ENCODE peak calls at places on chromosomes 11 and 22, in four cellular contexts. One of them, this sample, is unnamed.
A peak's percentile ranks its signal among the peaks of the same experiment; 100 is the strongest.

GRCh38 chr22:39174498-39175120 is 22.1 kb upstream of the CBX7 start:
- DNase-seq in right lobe of liver: peak; percentile 73
- DNase-seq in chondrocyte: peak; percentile 88
- DNase-seq in coronary artery: peak; percentile 84
- DNase-seq in this sample: peak; percentile 26

GRCh38 chr11:95375881-95376280 is 144.9 kb upstream of the SESN3 start:
- DNase-seq in right lobe of liver: no peak
- DNase-seq in coronary artery: no peak
- DNase-seq in chondrocyte: no peak
- DNase-seq in this sample: peak; percentile 74

GRCh38 chr11:103091024-103091423 is 936 bp downstream of the DCUN1D5 start:
- DNase-seq in chondrocyte: no peak
- DNase-seq in right lobe of liver: no peak
- DNase-seq in coronary artery: no peak
- DNase-seq in this sample: no peak

GRCh38 chr11:44861829-44862545 is 88.7 kb downstream of the TP53I11 start:
- DNase-seq in coronary artery: peak; percentile 85
- DNase-seq in right lobe of liver: no peak
- DNase-seq in chondrocyte: no peak
- DNase-seq in this sample: peak; percentile 97

GRCh38 chr11:118056806-118057205 is 20.1 kb upstream of the TMPRSS4 start:
- DNase-seq in coronary artery: peak; percentile 55
- DNase-seq in right lobe of liver: peak; percentile 31
- DNase-seq in chondrocyte: no peak
- DNase-seq in this sample: no peak

GRCh38 chr11:17208257-17208999 is 642 bp upstream of the PIK3C2A start:
- DNase-seq in chondrocyte: no peak
- DNase-seq in right lobe of liver: no peak
- DNase-seq in coronary artery: no peak
- DNase-seq in this sample: no peak

GRCh38 chr11:95076416-95076815 is 9.7 kb downstream of the SRSF8 start:
- DNase-seq in coronary artery: no peak
- DNase-seq in right lobe of liver: no peak
- DNase-seq in chondrocyte: no peak
- DNase-seq in this sample: peak; percentile 67

GRCh38 chr22:19177164-19178064 is 1.1 kb downstream of the SLC25A1 start:
- DNase-seq in coronary artery: no peak
- DNase-seq in chondrocyte: peak; percentile 90
- DNase-seq in right lobe of liver: peak; percentile 76
- DNase-seq in this sample: no peak

GRCh38 chr22:20792221-20792965 is 18.5 kb downstream of the SERPIND1 start:
- DNase-seq in coronary artery: no peak
- DNase-seq in chondrocyte: no peak
- DNase-seq in right lobe of liver: no peak
- DNase-seq in this sample: no peak

GRCh38 chr11:69841859-69842698 is 22.9 kb upstream of the FGF3 start:
- DNase-seq in chondrocyte: no peak
- DNase-seq in right lobe of liver: no peak
- DNase-seq in coronary artery: no peak
- DNase-seq in this sample: no peak

GRCh38 chr22:39980635-39981034 is 14.1 kb upstream of the FAM83F start:
- DNase-seq in chondrocyte: no peak
- DNase-seq in coronary artery: no peak
- DNase-seq in right lobe of liver: no peak
- DNase-seq in this sample: no peak

GRCh38 chr11:79329561-79329960 is 111.3 kb downstream of the TENM4 start:
- DNase-seq in chondrocyte: no peak
- DNase-seq in right lobe of liver: no peak
- DNase-seq in coronary artery: no peak
- DNase-seq in this sample: no peak

GRCh38 chr11:100684101-100685065 is 2.7 kb upstream of the ARHGAP42 start:
- DNase-seq in chondrocyte: no peak
- DNase-seq in right lobe of liver: no peak
- DNase-seq in coronary artery: no peak
- DNase-seq in this sample: no peak

GRCh38 chr11:8070417-8071101 is 10.5 kb upstream of the TUB start:
- DNase-seq in coronary artery: peak; percentile 21
- DNase-seq in chondrocyte: no peak
- DNase-seq in right lobe of liver: peak; percentile 23
- DNase-seq in this sample: no peak

GRCh38 chr11:68136866-68137265 is 15.7 kb upstream of the CHKA start:
- DNase-seq in coronary artery: no peak
- DNase-seq in right lobe of liver: no peak
- DNase-seq in chondrocyte: no peak
- DNase-seq in this sample: no peak

GRCh38 chr11:67983916-67984315 is 20.0 kb downstream of the UNC93B1 start:
- DNase-seq in coronary artery: no peak
- DNase-seq in right lobe of liver: no peak
- DNase-seq in chondrocyte: no peak
- DNase-seq in this sample: no peak

GRCh38 chr11:9176136-9176535 is 84.7 kb upstream of the SCUBE2 start:
- DNase-seq in chondrocyte: no peak
- DNase-seq in right lobe of liver: no peak
- DNase-seq in coronary artery: no peak
- DNase-seq in this sample: no peak

GRCh38 chr11:47858169-47858543 is 10.0 kb upstream of the NUP160 start:
- DNase-seq in coronary artery: no peak
- DNase-seq in right lobe of liver: no peak
- DNase-seq in chondrocyte: no peak
- DNase-seq in this sample: no peak

GRCh38 chr11:27150098-27150497 is 109.5 kb downstream of the BBOX1 start:
- DNase-seq in chondrocyte: no peak
- DNase-seq in right lobe of liver: no peak
- DNase-seq in coronary artery: no peak
- DNase-seq in this sample: no peak

GRCh38 chr22:48702573-48703264 is 1125.0 kb downstream of the BRD1 start:
- DNase-seq in coronary artery: no peak
- DNase-seq in chondrocyte: no peak
- DNase-seq in right lobe of liver: peak; percentile 57
- DNase-seq in this sample: no peak

GRCh38 chr11:94769897-94770296 is 1.7 kb downstream of the AMOTL1 start:
- DNase-seq in chondrocyte: no peak
- DNase-seq in right lobe of liver: no peak
- DNase-seq in coronary artery: no peak
- DNase-seq in this sample: no peak

GRCh38 chr11:68146704-68147474 is 25.7 kb upstream of the CHKA start:
- DNase-seq in coronary artery: no peak
- DNase-seq in chondrocyte: no peak
- DNase-seq in right lobe of liver: peak; percentile 93
- DNase-seq in this sample: no peak

GRCh38 chr11:82754410-82754809 is 20.7 kb upstream of the FAM181B start:
- DNase-seq in chondrocyte: no peak
- DNase-seq in coronary artery: no peak
- DNase-seq in right lobe of liver: no peak
- DNase-seq in this sample: no peak

GRCh38 chr11:87437133-87437843 is 399.6 kb downstream of the TMEM135 start:
- DNase-seq in coronary artery: no peak
- DNase-seq in chondrocyte: no peak
- DNase-seq in right lobe of liver: no peak
- DNase-seq in this sample: no peak

GRCh38 chr11:104653011-104653806 is 245.1 kb downstream of the CASP12 start:
- DNase-seq in right lobe of liver: no peak
- DNase-seq in coronary artery: no peak
- DNase-seq in chondrocyte: no peak
- DNase-seq in this sample: no peak

GRCh38 chr11:79269923-79270322 is 170.9 kb downstream of the TENM4 start:
- DNase-seq in right lobe of liver: no peak
- DNase-seq in chondrocyte: no peak
- DNase-seq in coronary artery: no peak
- DNase-seq in this sample: no peak

GRCh38 chr11:121889931-121890330 is 226.1 kb downstream of the BLID start:
- DNase-seq in coronary artery: no peak
- DNase-seq in right lobe of liver: no peak
- DNase-seq in chondrocyte: no peak
- DNase-seq in this sample: no peak

GRCh38 chr11:103453901-103454300 is 344.7 kb downstream of the DYNC2H1 start:
- DNase-seq in coronary artery: no peak
- DNase-seq in chondrocyte: no peak
- DNase-seq in right lobe of liver: no peak
- DNase-seq in this sample: no peak

GRCh38 chr11:17129003-17129402 is 51.5 kb upstream of the RPS13 start:
- DNase-seq in right lobe of liver: no peak
- DNase-seq in chondrocyte: no peak
- DNase-seq in coronary artery: no peak
- DNase-seq in this sample: no peak

GRCh38 chr11:55793321-55793720 is 2.0 kb upstream of the OR5D14 start:
- DNase-seq in chondrocyte: no peak
- DNase-seq in right lobe of liver: no peak
- DNase-seq in coronary artery: no peak
- DNase-seq in this sample: no peak

GRCh38 chr22:22109693-22110466 is 127.3 kb upstream of the TOP3B start:
- DNase-seq in chondrocyte: no peak
- DNase-seq in coronary artery: no peak
- DNase-seq in right lobe of liver: no peak
- DNase-seq in this sample: no peak

GRCh38 chr11:28209906-28210305 is 101.7 kb downstream of the METTL15 start:
- DNase-seq in coronary artery: no peak
- DNase-seq in right lobe of liver: no peak
- DNase-seq in chondrocyte: no peak
- DNase-seq in this sample: no peak

GRCh38 chr22:19884954-19885751 is 30.5 kb upstream of the GNB1L start:
- DNase-seq in coronary artery: no peak
- DNase-seq in right lobe of liver: no peak
- DNase-seq in chondrocyte: peak; percentile 86
- DNase-seq in this sample: no peak

GRCh38 chr22:43630451-43630850 is 181.7 kb downstream of the EFCAB6 start:
- DNase-seq in right lobe of liver: no peak
- DNase-seq in chondrocyte: no peak
- DNase-seq in coronary artery: no peak
- DNase-seq in this sample: no peak

GRCh38 chr22:45224988-45225731 is 15.5 kb downstream of the KIAA0930 start:
- DNase-seq in chondrocyte: no peak
- DNase-seq in right lobe of liver: no peak
- DNase-seq in coronary artery: no peak
- DNase-seq in this sample: no peak

GRCh38 chr22:31093090-31093850 is 12.2 kb downstream of the SMTN start:
- DNase-seq in coronary artery: peak; percentile 89
- DNase-seq in right lobe of liver: no peak
- DNase-seq in chondrocyte: no peak
- DNase-seq in this sample: no peak

DNA sequence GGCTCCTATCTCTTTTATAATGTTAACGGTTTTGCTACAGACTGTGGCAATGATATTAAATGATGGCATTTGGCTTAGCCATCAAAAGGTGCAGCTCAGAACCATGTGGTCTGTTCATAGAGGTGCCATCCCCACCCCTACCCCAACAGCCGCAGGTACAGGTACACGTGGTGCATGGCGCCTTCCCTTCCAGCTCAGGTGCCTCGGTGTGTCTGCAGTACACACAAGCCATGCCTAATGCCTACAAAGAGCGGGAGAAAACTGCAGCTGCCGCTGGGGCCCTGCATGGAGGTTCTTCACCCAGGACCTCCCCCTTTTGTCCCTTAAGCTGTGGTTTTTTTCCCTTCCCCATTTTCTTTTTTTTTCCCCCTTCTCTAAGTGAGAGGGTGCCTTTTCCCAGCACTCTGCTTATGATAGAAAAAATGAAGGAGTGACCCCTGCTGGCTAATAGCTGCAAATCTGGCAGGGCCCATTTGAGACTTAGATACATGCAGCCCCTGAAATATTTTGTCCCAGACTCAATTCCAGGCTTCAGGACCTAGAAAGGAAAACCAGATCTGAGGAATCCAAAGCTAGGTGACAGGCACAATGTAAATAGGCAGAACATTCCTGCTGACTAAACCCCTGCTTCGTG is 6.5 kb downstream of the OR52M1 start:
- DNase-seq in chondrocyte: no peak
- DNase-seq in right lobe of liver: no peak
- DNase-seq in coronary artery: no peak
- DNase-seq in this sample: no peak
- TF ChIP-seq CTCF in chondrocyte: peak; percentile 33
- TF ChIP-seq CTCF in right lobe of liver: peak; percentile 49
- TF ChIP-seq CTCF in coronary artery: no peak
- TF ChIP-seq CTCF in this sample: no peak

DNA sequence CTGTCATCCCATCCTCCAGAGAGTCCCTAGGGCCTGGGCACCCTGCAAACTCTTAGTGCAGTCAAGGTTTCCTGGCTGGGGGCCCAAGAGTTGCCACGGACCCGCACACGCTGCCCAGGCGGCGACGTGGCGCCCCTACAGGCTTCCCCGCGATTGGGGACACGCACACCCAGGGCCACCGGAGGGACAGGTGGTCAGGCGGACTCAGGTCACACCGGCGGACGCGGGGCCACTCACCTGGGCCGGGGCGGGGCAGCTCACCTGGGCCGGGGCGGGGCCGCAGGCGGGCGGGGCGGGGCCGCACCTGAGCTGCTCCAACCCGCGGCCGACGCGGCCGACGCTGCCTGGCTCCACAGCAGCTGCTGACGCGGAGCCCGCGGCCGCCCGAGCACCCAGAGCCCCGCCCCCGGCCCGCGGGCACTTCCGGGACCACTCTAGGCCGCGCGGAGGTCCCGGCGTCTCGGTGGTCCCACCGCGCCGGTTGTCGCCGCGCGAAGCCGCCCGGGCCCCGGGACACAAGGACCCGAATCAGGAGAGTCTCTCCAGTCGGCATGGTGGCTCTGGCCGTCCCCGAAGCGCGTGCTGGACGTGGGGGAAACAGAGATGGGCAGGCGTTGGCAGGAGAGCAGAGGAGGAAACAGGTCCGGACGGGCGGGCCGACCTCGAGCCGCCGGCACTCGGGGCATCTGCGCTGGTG is at the start of gene ZNF70:
- DNase-seq in chondrocyte: peak; percentile 87
- DNase-seq in right lobe of liver: peak; percentile 88
- DNase-seq in coronary artery: peak; percentile 85
- DNase-seq in this sample: no peak
- TF ChIP-seq CTCF in chondrocyte: peak; percentile 62
- TF ChIP-seq CTCF in right lobe of liver: no peak
- TF ChIP-seq CTCF in coronary artery: no peak
- TF ChIP-seq CTCF in this sample: peak; percentile 37

DNA sequence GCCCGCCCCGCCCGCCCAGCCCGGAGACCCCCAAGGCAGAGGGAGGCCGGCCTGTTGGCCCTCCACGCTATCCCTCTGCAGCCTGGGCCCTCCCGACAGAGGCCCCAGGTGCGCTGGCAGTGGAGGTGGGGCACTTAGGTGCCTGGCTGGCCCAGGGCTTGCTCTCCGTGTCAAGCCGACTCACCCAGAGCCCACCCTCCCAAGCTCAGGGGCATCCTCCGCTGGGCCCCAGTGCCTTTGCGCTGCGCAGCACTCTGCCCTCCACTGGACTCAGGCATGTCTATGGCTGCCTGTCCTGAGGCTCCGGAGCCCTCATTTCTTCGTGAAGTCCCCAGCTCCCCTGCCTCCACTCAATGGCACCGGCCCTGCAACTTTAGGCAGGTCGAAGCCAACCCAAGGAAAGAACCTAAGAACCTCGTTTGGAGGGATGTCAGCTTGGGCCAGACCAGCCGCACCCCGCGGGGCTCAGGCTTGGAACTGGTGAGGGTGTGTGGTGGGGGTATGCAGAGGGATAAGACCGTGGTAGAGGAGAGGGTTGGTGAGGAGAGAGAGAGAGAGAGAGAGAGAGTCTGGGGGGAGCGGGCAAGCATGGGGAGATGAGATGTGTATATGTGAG is 6.1 kb downstream of the SMIM45 start:
- DNase-seq in coronary artery: no peak
- DNase-seq in right lobe of liver: no peak
- DNase-seq in chondrocyte: no peak
- DNase-seq in this sample: no peak
- TF ChIP-seq CTCF in coronary artery: no peak
- TF ChIP-seq CTCF in right lobe of liver: no peak
- TF ChIP-seq CTCF in chondrocyte: peak; percentile 63
- TF ChIP-seq CTCF in this sample: no peak

GRCh38 chr11:129048911-129049310 is 106.2 kb upstream of the TP53AIP1 start:
- DNase-seq in coronary artery: no peak
- DNase-seq in chondrocyte: no peak
- DNase-seq in right lobe of liver: no peak
- DNase-seq in this sample: no peak
- TF ChIP-seq CTCF in coronary artery: no peak
- TF ChIP-seq CTCF in chondrocyte: no peak
- TF ChIP-seq CTCF in right lobe of liver: no peak
- TF ChIP-seq CTCF in this sample: no peak

This sample was measured in AG04449.